ENCODE peak calls at places on chromosomes 5 and 9, in six cellular contexts. I is left ventricle myocardium inferior; A is effector CD4-positive, alpha-beta T cell; U is T-helper 2 cell; H is posterior cingulate gyrus; J is fibroblast of pulmonary artery. E is an unnamed sample.

GRCh38 chr5:91499943-91500531 is 116.9 kb upstream of the ARRDC3 start:
- DNase-seq in H (no peak), J (peak), U (no peak), I (no peak), A (no peak), E (peak)

GRCh38 chr5:116573279-116573616 is 1.4 kb downstream of the SEMA6A start:
- DNase-seq in U (no peak), H (peak), J (peak), A (no peak), I (peak), E (no peak)

GRCh38 chr9:36802171-36802920 is 229.7 kb downstream of the MELK start:
- DNase-seq in H (peak), J (peak), U (no peak), I (no peak), A (no peak), E (peak)

GRCh38 chr5:32223972-32224608 is 50.0 kb upstream of the GOLPH3 start:
- DNase-seq in J (peak), U (no peak), I (no peak), A (no peak), H (no peak), E (peak)

GRCh38 chr9:113649855-113650206 is 186.3 kb downstream of the RGS3 start:
- DNase-seq in H (no peak), I (no peak), U (no peak), A (no peak), J (no peak), E (no peak)

GRCh38 chr5:43145071-43145470 is 24.4 kb downstream of the ZNF131 start:
- DNase-seq in I (no peak), U (no peak), J (no peak), A (no peak), H (no peak), E (no peak)

GRCh38 chr5:139743001-139743771 is 52.4 kb upstream of the PSD2 start:
- DNase-seq in H (no peak), A (no peak), I (no peak), U (no peak), J (no peak), E (no peak)

GRCh38 chr5:618450-618849 is 6.3 kb downstream of the CEP72 start:
- DNase-seq in H (no peak), J (no peak), U (no peak), I (no peak), A (no peak), E (no peak)

GRCh38 chr5:91090995-91091394 is 292.1 kb downstream of the ARRDC3 start:
- DNase-seq in H (no peak), J (no peak), I (no peak), A (no peak), U (no peak), E (no peak)

GRCh38 chr5:9653811-9654210 is 23.7 kb upstream of the TAS2R1 start:
- DNase-seq in A (no peak), I (peak), H (peak), J (peak), U (no peak), E (no peak)

GRCh38 chr5:61087921-61088320 is 74.3 kb downstream of the SMIM15 start:
- DNase-seq in A (no peak), I (no peak), J (no peak), H (no peak), U (no peak), E (no peak)